ENCODE peak calls at places on chromosomes 2 and 18, in four cellular contexts. E, I, Y and K are unnamed samples.

GRCh38 chr18:59145055-59145454 is 5.4 kb downstream of the SEC11C start:
- DNase-seq in E (no peak), I (no peak), Y (no peak), K (no peak)

GRCh38 chr2:68643011-68643873 is at the start of gene PROKR1:
- DNase-seq in E (no peak), Y (no peak), I (peak; percentile 20), K (no peak)

GRCh38 chr18:52060612-52061259 is 279.3 kb upstream of the DCC start:
- DNase-seq in Y (no peak), I (no peak), E (no peak), K (no peak)

GRCh38 chr2:71705171-71705960 is 252.0 kb downstream of the DYSF start:
- DNase-seq in Y (no peak), E (no peak), I (no peak), K (no peak)

GRCh38 chr2:165018207-165018606 is 62.9 kb upstream of the SLC38A11 start:
- DNase-seq in Y (no peak), E (no peak), I (no peak), K (no peak)

GRCh38 chr2:202135111-202135874 is 62.2 kb downstream of the KIAA2012 start:
- DNase-seq in I (peak; percentile 91), Y (no peak), E (no peak), K (peak; percentile 97)

GRCh38 chr18:54939375-54939917 is 19.8 kb downstream of the CCDC68 start:
- DNase-seq in E (no peak), Y (no peak), I (no peak), K (no peak)

GRCh38 chr2:133077259-133077822 is 407.3 kb upstream of the LYPD1 start:
- DNase-seq in I (no peak), E (no peak), Y (no peak), K (peak; percentile 19)

GRCh38 chr2:54767921-54768320 is 44.5 kb downstream of the EML6 start:
- DNase-seq in Y (no peak), I (no peak), E (no peak), K (no peak)

GRCh38 chr2:40554665-40555294 is 102.9 kb upstream of the SLC8A1 start:
- DNase-seq in Y (no peak), I (peak; percentile 84), E (peak; percentile 27), K (no peak)

GRCh38 chr2:19764998-19765397 is 136.8 kb downstream of the TTC32 start:
- DNase-seq in Y (peak; percentile 13), E (no peak), I (no peak), K (no peak)

GRCh38 chr2:186485576-186485870 is 537 bp upstream of the ZC3H15 start:
- DNase-seq in Y (no peak), I (no peak), E (no peak), K (no peak)

GRCh38 chr2:80711915-80712314 is 407.4 kb upstream of the LRRTM1 start:
- DNase-seq in E (no peak), I (no peak), Y (no peak), K (no peak)

GRCh38 chr2:156021326-156022040 is 311.0 kb downstream of the NR4A2 start:
- DNase-seq in I (no peak), E (peak; percentile 18), Y (no peak), K (no peak)

GRCh38 chr2:150485114-150485870 is 2.2 kb downstream of the RND3 start:
- DNase-seq in Y (no peak), E (no peak), I (peak; percentile 71), K (no peak)
- TF ChIP-seq CTCF in Y (no peak), E (no peak), I (peak; percentile 27), K (no peak)

DNA sequence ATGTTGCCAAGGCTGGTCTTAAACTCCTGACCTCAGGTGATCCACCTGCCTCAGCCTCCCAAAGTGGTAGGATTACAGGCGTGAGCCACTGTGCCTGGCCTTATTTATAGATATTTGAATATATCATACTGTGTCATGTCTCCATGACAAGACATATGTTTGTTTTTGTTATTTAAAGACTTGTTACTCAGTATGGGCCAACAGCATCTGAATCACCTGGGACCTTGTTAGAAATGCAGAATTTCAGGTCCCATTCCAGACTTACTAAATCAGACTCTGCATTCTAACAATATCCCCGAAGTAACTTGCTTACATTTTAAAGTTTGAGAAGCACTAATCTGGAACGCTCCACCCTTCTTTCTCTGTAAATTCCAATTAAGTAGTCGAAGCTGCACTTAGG is 33.2 kb downstream of the RPE start:
- DNase-seq in E (no peak), Y (no peak), I (no peak), K (no peak)
- H3K27me3 ChIP-seq in E (no peaks in the 10 kb centered on the region), Y (no peaks in the 10 kb centered on the region), I (no peaks in the 10 kb centered on the region), K (no peaks in the 10 kb centered on the region)

GRCh38 chr2:225073198-225073597 is 30.9 kb upstream of the DOCK10 start:
- DNase-seq in E (no peak), Y (no peak), I (no peak), K (no peak)

GRCh38 chr2:225074366-225074765 is 32.1 kb upstream of the DOCK10 start:
- DNase-seq in I (no peak), E (no peak), Y (no peak), K (no peak)

GRCh38 chr2:225074919-225075681 is 32.8 kb upstream of the DOCK10 start:
- DNase-seq in I (no peak), Y (no peak), E (no peak), K (no peak)

GRCh38 chr2:225070811-225071210 is 28.5 kb upstream of the DOCK10 start:
- DNase-seq in I (no peak), E (no peak), Y (no peak), K (no peak)

GRCh38 chr2:225072444-225072843 is 30.2 kb upstream of the DOCK10 start:
- DNase-seq in Y (no peak), E (no peak), I (no peak), K (no peak)
- H3K4me3 ChIP-seq in Y (no peak overlapping the region), E (no peak overlapping the region), I (no peak overlapping the region), K (no peak overlapping the region)

GRCh38 chr2:141493936-141494335 is 636.9 kb downstream of the LRP1B start:
- DNase-seq in Y (no peak), E (no peak), I (no peak), K (no peak)

GRCh38 chr2:141490886-141491285 is 639.9 kb downstream of the LRP1B start:
- DNase-seq in Y (no peak), E (no peak), I (no peak), K (no peak)

GRCh38 chr2:141497262-141497661 is 633.6 kb downstream of the LRP1B start:
- DNase-seq in Y (no peak), I (no peak), E (no peak), K (no peak)

GRCh38 chr2:141496805-141497204 is 634.0 kb downstream of the LRP1B start:
- DNase-seq in I (no peak), Y (no peak), E (no peak), K (no peak)

GRCh38 chr2:141492816-141493215 is 638.0 kb downstream of the LRP1B start:
- DNase-seq in E (no peak), Y (no peak), I (no peak), K (no peak)
- TF ChIP-seq CTCF in E (no peak), Y (no peak), I (no peak), K (no peak)

GRCh38 chr2:64203131-64204005 is 59.1 kb upstream of the PELI1 start:
- DNase-seq in I (no peak), E (no peak), Y (no peak), K (peak; percentile 57)
- H3K27me3 ChIP-seq in I (no peaks in the 10 kb centered on the region), E (no peaks in the 10 kb centered on the region), Y (no peaks in the 10 kb centered on the region), K (no peaks in the 10 kb centered on the region)

GRCh38 chr2:25215948-25216679 is 47.7 kb upstream of the POMC start:
- DNase-seq in I (peak; percentile 52), E (no peak), Y (peak; percentile 96), K (no peak)
- H3K4me3 ChIP-seq in I (peak overlapping the region; percentile 70), E (no peak overlapping the region), Y (peak overlapping the region; percentile 59), K (peak overlapping the region; percentile 48)

GRCh38 chr18:36493349-36494281 is 196.1 kb downstream of the FHOD3 start:
- DNase-seq in E (no peak), Y (no peak), I (peak; percentile 50), K (no peak)
- TF ChIP-seq CTCF in E (no peak), Y (no peak), I (no peak), K (no peak)